ENCODE peak calls at places on chromosomes 12 and 14, in nine cellular contexts. R is C1 segment of cervical spinal cord, L is hypothalamus, N is HFFc6, O is kidney glomerular epithelial cell, Q is lung microvascular endothelial cell, U is HT-29, B is GM04503, K is NCI-H2029 treated with DMSO at 0.1 percent for 48 hours. A is an unnamed sample.

GRCh38 chr14:97413991-97414717 is 617.0 kb downstream of the VRK1 start:
- DNase-seq in R (no peak), L (no peak), N (no peak), O (no peak), Q (no peak), U (no peak), B (no peak), K (no peak), A (no peak)

GRCh38 chr12:29309320-29309902 is 71.6 kb downstream of the ERGIC2 start:
- DNase-seq in R (no peak), L (no peak), N (peak; percentile 17), O (no peak), Q (peak; percentile 20), U (peak; percentile 21), B (no peak), K (no peak), A (no peak)

GRCh38 chr12:103924761-103925641 is 5.2 kb upstream of the HSP90B1 start:
- DNase-seq in R (no peak), L (no peak), N (peak; percentile 60), O (peak; percentile 57), Q (no peak), U (no peak), B (no peak), K (peak; percentile 41), A (no peak)

GRCh38 chr12:69039881-69040280 is 106.9 kb upstream of the CPM start:
- DNase-seq in R (no peak), L (no peak), N (no peak), O (no peak), Q (no peak), U (no peak), B (no peak), K (peak; percentile 15), A (no peak)

GRCh38 chr14:99273724-99274345 is 1.8 kb upstream of the BCL11B start:
- DNase-seq in R (no peak), L (no peak), N (no peak), O (no peak), Q (no peak), U (peak; percentile 62), B (no peak), K (no peak), A (peak; percentile 8)

GRCh38 chr12:90331821-90332220 is 623.2 kb downstream of the CCER1 start:
- DNase-seq in R (no peak), L (no peak), N (no peak), O (no peak), Q (no peak), U (no peak), B (no peak), K (no peak), A (no peak)

GRCh38 chr12:132285991-132286681 is 43.3 kb downstream of the GALNT9 start:
- DNase-seq in R (peak; percentile 11), L (no peak), N (peak; percentile 10), O (peak; percentile 56), Q (peak; percentile 28), U (peak; percentile 82), B (no peak), K (no peak), A (peak; percentile 48)

GRCh38 chr12:98646165-98646764 is 1.2 kb downstream of the APAF1 start:
- DNase-seq in R (no peak), L (no peak), N (peak; percentile 28), O (peak; percentile 37), Q (peak; percentile 26), U (peak; percentile 44), B (no peak), K (no peak), A (no peak)

GRCh38 chr14:102184678-102185040 is 45.0 kb downstream of the WDR20 start:
- DNase-seq in R (no peak), L (no peak), N (no peak), O (no peak), Q (no peak), U (no peak), B (no peak), K (no peak), A (no peak)

GRCh38 chr12:50739611-50740010 is 24.3 kb upstream of the ATF1 start:
- DNase-seq in R (no peak), L (no peak), N (no peak), O (no peak), Q (no peak), U (no peak), B (no peak), K (no peak), A (no peak)

GRCh38 chr12:93333054-93333453 is 44.7 kb upstream of the NUDT4 start:
- DNase-seq in R (no peak), L (no peak), N (no peak), O (no peak), Q (no peak), U (no peak), B (no peak), K (no peak), A (no peak)

GRCh38 chr12:56375598-56376434 is 13.2 kb upstream of the APOF start:
- DNase-seq in R (no peak), L (no peak), N (no peak), O (no peak), Q (no peak), U (no peak), B (no peak), K (no peak), A (no peak)

GRCh38 chr14:101028971-101029667 is 125.6 kb upstream of the RTL1 start:
- DNase-seq in R (no peak), L (no peak), N (no peak), O (no peak), Q (no peak), U (no peak), B (no peak), K (peak; percentile 80), A (no peak)

GRCh38 chr12:131189781-131190180 is 236.1 kb downstream of the ADGRD1 start:
- DNase-seq in R (no peak), L (no peak), N (no peak), O (no peak), Q (no peak), U (no peak), B (no peak), K (no peak), A (no peak)